ENCODE peak calls at places on chromosome 12, in four cellular contexts. B is MM.1S, U is GM23248, K is PC-3. V is an unnamed sample.

GRCh38 chr12:115920395-115921183 is 356.9 kb downstream of the MED13L start:
- DNase-seq in B (no peak), U (peak; percentile 32), K (no peak), V (no peak)

GRCh38 chr12:130124605-130125244 is 37.5 kb upstream of the FZD10 start:
- DNase-seq in B (no peak), U (no peak), K (no peak), V (no peak)

GRCh38 chr12:115840159-115840558 is 437.3 kb downstream of the MED13L start:
- DNase-seq in B (no peak), U (peak; percentile 20), K (peak; percentile 73), V (no peak)

GRCh38 chr12:70354777-70355176 is 11.3 kb upstream of the KCNMB4 start:
- DNase-seq in B (no peak), U (no peak), K (no peak), V (no peak)

GRCh38 chr12:12072064-12072760 is 1.5 kb downstream of the BCL2L14 start:
- DNase-seq in B (no peak), U (no peak), K (no peak), V (no peak)

GRCh38 chr12:34405286-34406227 is 383.3 kb downstream of the ALG10 start:
- DNase-seq in B (no peak), U (no peak), K (no peak), V (no peak)

GRCh38 chr12:111248221-111248620 is 120.7 kb downstream of the PHETA1 start:
- DNase-seq in B (no peak), U (no peak), K (peak; percentile 73), V (no peak)

GRCh38 chr12:50275545-50275944 is 7.8 kb downstream of the LIMA1 start:
- DNase-seq in B (no peak), U (no peak), K (no peak), V (no peak)

GRCh38 chr12:102612008-102612407 is 131.6 kb upstream of the IGF1 start:
- DNase-seq in B (no peak), U (no peak), K (no peak), V (no peak)

GRCh38 chr12:58922849-58923248 is 2.5 kb upstream of the LRIG3 start:
- DNase-seq in B (no peak), U (peak; percentile 47), K (peak; percentile 57), V (no peak)

GRCh38 chr12:109729837-109730200 is 16.2 kb downstream of the FAM222A start:
- DNase-seq in B (no peak), U (no peak), K (no peak), V (no peak)

GRCh38 chr12:47776471-47777143 is 3.6 kb downstream of the SLC48A1 start:
- DNase-seq in B (no peak), U (peak; percentile 72), K (no peak), V (no peak)

GRCh38 chr12:80053048-80053790 is 46.1 kb upstream of the OTOGL start:
- DNase-seq in B (no peak), U (peak; percentile 96), K (peak; percentile 40), V (no peak)

GRCh38 chr12:63151061-63151897 is at the start of gene AVPR1A:
- DNase-seq in B (no peak), U (peak; percentile 19), K (no peak), V (peak; percentile 61)
- TF ChIP-seq EZH2 in B (no peak), U (peak; percentile 82), K (peak; percentile 50), V (peak; percentile 14)

GRCh38 chr12:46154221-46154975 is 114.4 kb downstream of the SLC38A1 start:
- DNase-seq in B (no peak), U (peak; percentile 77), K (peak; percentile 93), V (no peak)
- H3K9ac ChIP-seq in B (no peak overlapping the region), U (peak overlapping the region; percentile 39), K (no peak overlapping the region), V (no peak overlapping the region)

DNA sequence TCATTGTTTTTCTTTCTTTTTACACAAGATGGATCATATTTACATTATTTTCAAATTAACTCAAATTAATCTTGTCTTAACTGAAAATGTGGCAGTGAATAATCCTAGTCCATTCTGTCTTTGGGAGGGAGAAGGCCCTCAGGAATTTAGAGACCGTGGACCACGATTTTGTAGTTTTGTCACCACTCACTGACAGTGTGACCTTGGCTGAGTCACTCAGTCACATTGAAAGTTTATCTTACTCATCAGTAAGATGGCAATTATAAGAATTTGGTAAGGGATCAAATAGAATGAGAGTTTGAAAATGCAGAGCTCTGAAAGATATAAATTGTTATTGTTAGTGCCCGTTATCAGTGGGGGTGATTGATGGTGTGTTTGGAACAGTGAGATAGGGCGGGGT is 16.4 kb downstream of the FOXJ2 start:
- DNase-seq in B (no peak), U (peak; percentile 8), K (no peak), V (no peak)
- H3F3A ChIP-seq in B (no peaks in the 10 kb centered on the region), U (no peaks in the 10 kb centered on the region), K (no peaks in the 10 kb centered on the region), V (no peaks in the 10 kb centered on the region)

GRCh38 chr12:53953831-53954693 is 641 bp upstream of the HOXC12 start:
- DNase-seq in B (no peak), U (no peak), K (no peak), V (no peak)
- TF ChIP-seq EZH2 in B (no peak), U (peak; percentile 82), K (no peak), V (no peak)

GRCh38 chr12:51953011-51953568 is 1.6 kb downstream of the ACVR1B start:
- DNase-seq in B (no peak), U (no peak), K (no peak), V (peak; percentile 43)
- H3K9ac ChIP-seq in B (no peak overlapping the region), U (peak overlapping the region; percentile 97), K (no peak overlapping the region), V (no peak overlapping the region)

GRCh38 chr12:95548056-95548538 is 3.2 kb downstream of the USP44 start:
- DNase-seq in B (no peak), U (peak; percentile 50), K (no peak), V (peak; percentile 84)
- H3F3A ChIP-seq in B (no peaks in the 10 kb centered on the region), U (peaks cover 4% of the 10 kb centered on the region), K (no peaks in the 10 kb centered on the region), V (peaks cover 67% of the 10 kb centered on the region)

GRCh38 chr12:114697741-114698565 is 14.0 kb upstream of the TBX3 start:
- DNase-seq in B (no peak), U (peak; percentile 56), K (no peak), V (peak; percentile 89)
- TF ChIP-seq EZH2 in B (no peak), U (no peak), K (no peak), V (peak; percentile 69)

DNA sequence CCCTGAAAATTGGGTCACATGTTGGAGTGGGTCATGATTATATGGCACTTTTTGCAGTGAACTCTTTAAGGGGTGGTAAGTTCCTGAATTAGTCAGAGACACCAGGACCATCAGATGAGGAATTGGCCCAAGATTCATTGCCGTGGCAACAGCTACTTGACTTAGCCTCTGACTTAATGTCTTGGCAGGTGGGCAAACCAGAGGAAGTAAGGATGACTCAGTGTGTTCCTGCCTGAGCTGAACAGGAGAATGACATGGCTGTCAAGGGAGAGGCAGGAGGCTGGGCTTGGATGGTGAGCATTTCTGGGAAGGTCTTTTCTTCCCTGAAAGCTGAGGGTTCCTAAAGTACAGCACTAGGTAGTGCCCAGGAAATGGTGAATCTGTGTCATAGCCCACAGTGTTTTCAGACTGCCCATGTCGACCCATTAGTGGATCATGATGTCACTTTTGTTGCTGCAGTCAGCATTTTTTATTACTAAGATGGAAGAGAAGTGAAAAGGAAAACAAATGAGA is 170.1 kb upstream of the PWP1 start:
- DNase-seq in B (peak; percentile 22), U (peak; percentile 98), K (peak; percentile 98), V (no peak)
- H3K9ac ChIP-seq in B (no peak overlapping the region), U (peak overlapping the region; percentile 58), K (peak overlapping the region; percentile 4), V (no peak overlapping the region)

V was measured in neural progenitor cell.